ENCODE peak calls at places on chromosomes 2 and 18, in five cellular contexts. L is upper lobe of right lung, C is BJ, M is MM.1S, Q is BE2C. N is an unnamed sample.

GRCh38 chr2:57878573-57878910 is 168.1 kb upstream of the VRK2 start:
- DNase-seq in L (no peak), C (no peak), M (no peak), Q (no peak), N (no peak)

GRCh38 chr18:6057604-6058003 is 162.3 kb upstream of the TMEM200C start:
- DNase-seq in L (no peak), C (no peak), M (no peak), Q (no peak), N (no peak)

GRCh38 chr2:236600158-236600557 is 30.5 kb downstream of the ACKR3 start:
- DNase-seq in L (no peak), C (no peak), M (no peak), Q (no peak), N (no peak)

GRCh38 chr18:79577451-79578395 is 101.9 kb upstream of the CTDP1 start:
- DNase-seq in L (peak; percentile 70), C (no peak), M (no peak), Q (no peak), N (no peak)

GRCh38 chr2:238685327-238685709 is 162.6 kb upstream of the TWIST2 start:
- DNase-seq in L (no peak), C (no peak), M (no peak), Q (no peak), N (no peak)

GRCh38 chr2:112149194-112149593 is 11.0 kb downstream of the FBLN7 start:
- DNase-seq in L (peak; percentile 27), C (no peak), M (no peak), Q (no peak), N (no peak)

GRCh38 chr2:106789185-106789584 is 96.8 kb downstream of the ST6GAL2 start:
- DNase-seq in L (no peak), C (no peak), M (no peak), Q (peak; percentile 30), N (no peak)

GRCh38 chr18:74541703-74542555 is 7.6 kb downstream of the CNDP1 start:
- DNase-seq in L (no peak), C (no peak), M (peak; percentile 50), Q (no peak), N (no peak)

GRCh38 chr2:37414470-37414949 is 70.1 kb downstream of the QPCT start:
- DNase-seq in L (no peak), C (peak; percentile 31), M (peak; percentile 75), Q (no peak), N (peak; percentile 18)

GRCh38 chr18:48975221-48975816 is 24.6 kb upstream of the SMAD7 start:
- DNase-seq in L (peak; percentile 71), C (no peak), M (no peak), Q (no peak), N (no peak)

GRCh38 chr2:121832372-121832771 is 76.9 kb downstream of the TSN start:
- DNase-seq in L (no peak), C (no peak), M (no peak), Q (no peak), N (no peak)

GRCh38 chr2:146764301-146764700 is 1080.5 kb upstream of the ACVR2A start:
- DNase-seq in L (no peak), C (no peak), M (no peak), Q (no peak), N (no peak)

GRCh38 chr18:26386002-26386401 is 159.8 kb downstream of the TAF4B start:
- DNase-seq in L (no peak), C (peak; percentile 19), M (no peak), Q (peak; percentile 16), N (peak; percentile 50)

GRCh38 chr2:168336786-168337388 is 89.5 kb upstream of the STK39 start:
- DNase-seq in L (peak; percentile 76), C (no peak), M (peak; percentile 75), Q (peak; percentile 7), N (no peak)

GRCh38 chr2:232852676-232853075 is 17.4 kb upstream of the SNORC start:
- DNase-seq in L (no peak), C (no peak), M (no peak), Q (no peak), N (no peak)

GRCh38 chr2:164514491-164514890 is 106.8 kb downstream of the GRB14 start:
- DNase-seq in L (no peak), C (no peak), M (no peak), Q (no peak), N (no peak)

GRCh38 chr2:231710751-231711676 is 2.7 kb downstream of the PTMA start:
- DNase-seq in L (peak; percentile 79), C (no peak), M (peak; percentile 14), Q (peak; percentile 52), N (no peak)

GRCh38 chr2:151860613-151861146 is 32.5 kb upstream of the ARL5A start:
- DNase-seq in L (no peak), C (peak; percentile 19), M (no peak), Q (no peak), N (no peak)

GRCh38 chr2:71617266-71617665 is 163.9 kb downstream of the DYSF start:
- DNase-seq in L (no peak), C (no peak), M (no peak), Q (no peak), N (no peak)

GRCh38 chr2:190965580-190966222 is 48.3 kb downstream of the STAT1 start:
- DNase-seq in L (no peak), C (no peak), M (no peak), Q (no peak), N (no peak)

GRCh38 chr2:158184556-158185343 is 83.1 kb downstream of the UPP2 start:
- DNase-seq in L (no peak), C (no peak), M (no peak), Q (no peak), N (peak; percentile 36)

GRCh38 chr2:46492301-46492700 is 12.9 kb downstream of the TMEM247 start:
- DNase-seq in L (no peak), C (no peak), M (no peak), Q (no peak), N (no peak)

GRCh38 chr2:227903395-227903794 is 32.0 kb downstream of the DAW1 start:
- DNase-seq in L (no peak), C (no peak), M (no peak), Q (no peak), N (no peak)

GRCh38 chr2:118431188-118431562 is 342.9 kb downstream of the INSIG2 start:
- DNase-seq in L (no peak), C (no peak), M (no peak), Q (no peak), N (no peak)
- TF ChIP-seq CTCF in L (no peak), C (no peak), M (no peak), Q (no peak), N (peak; percentile 31)

DNA sequence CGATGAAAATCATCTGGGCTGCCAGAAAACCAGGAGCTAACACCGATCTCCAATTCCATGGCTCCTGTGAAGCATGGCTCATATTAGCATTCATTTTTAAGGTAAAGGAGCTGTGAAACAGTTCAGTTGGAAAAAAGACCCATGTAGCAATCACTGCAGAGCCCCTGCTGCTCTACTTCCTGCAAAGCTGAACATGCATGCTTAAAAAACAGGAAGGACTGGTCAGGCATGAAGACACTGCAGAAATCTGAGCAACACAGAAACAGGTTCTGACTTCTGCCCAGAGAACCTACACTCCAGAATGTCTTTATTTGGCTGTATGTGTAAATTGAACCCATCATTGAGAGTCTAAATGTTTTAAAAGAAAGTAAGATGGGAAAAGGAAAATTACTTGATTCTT is 950.6 kb downstream of the DCDC2C start:
- DNase-seq in L (no peak), C (no peak), M (no peak), Q (no peak), N (no peak)
- H3K4me3 ChIP-seq in L (no peak overlapping the region), C (no peak overlapping the region), M (no peak overlapping the region), Q (no peak overlapping the region), N (no peak overlapping the region)

DNA sequence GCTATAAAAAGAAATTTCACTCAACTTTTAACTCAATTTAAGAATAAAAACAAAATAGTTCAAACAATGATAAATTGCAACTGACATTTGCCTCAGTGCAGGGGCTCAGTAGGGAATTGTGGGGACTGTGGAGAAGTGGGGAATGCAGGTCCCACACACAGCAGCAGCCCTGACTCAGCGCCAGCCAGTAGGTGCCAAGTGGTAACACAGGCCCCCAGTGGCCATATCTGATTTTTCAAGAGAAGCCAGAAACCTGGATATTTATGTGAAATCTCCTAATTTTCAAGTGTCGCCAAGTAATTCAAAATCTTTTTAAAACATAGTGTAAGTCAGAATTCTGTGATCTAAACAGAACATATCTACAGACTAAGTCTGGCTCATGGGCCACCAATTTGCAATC is 186.3 kb downstream of the EN1 start:
- DNase-seq in L (no peak), C (no peak), M (no peak), Q (no peak), N (no peak)
- TF ChIP-seq CTCF in L (no peak), C (no peak), M (no peak), Q (no peak), N (peak; percentile 24)

GRCh38 chr2:199982444-199982843 is 27.1 kb downstream of the MAIP1 start:
- DNase-seq in L (no peak), C (no peak), M (no peak), Q (no peak), N (no peak)

GRCh38 chr2:199979398-199979797 is 24.0 kb downstream of the MAIP1 start:
- DNase-seq in L (no peak), C (no peak), M (no peak), Q (no peak), N (no peak)

GRCh38 chr2:199977984-199978415 is 22.6 kb downstream of the MAIP1 start:
- DNase-seq in L (no peak), C (no peak), M (peak; percentile 58), Q (no peak), N (no peak)

GRCh38 chr2:199983534-199983933 is 28.2 kb downstream of the MAIP1 start:
- DNase-seq in L (no peak), C (no peak), M (no peak), Q (no peak), N (no peak)

DNA sequence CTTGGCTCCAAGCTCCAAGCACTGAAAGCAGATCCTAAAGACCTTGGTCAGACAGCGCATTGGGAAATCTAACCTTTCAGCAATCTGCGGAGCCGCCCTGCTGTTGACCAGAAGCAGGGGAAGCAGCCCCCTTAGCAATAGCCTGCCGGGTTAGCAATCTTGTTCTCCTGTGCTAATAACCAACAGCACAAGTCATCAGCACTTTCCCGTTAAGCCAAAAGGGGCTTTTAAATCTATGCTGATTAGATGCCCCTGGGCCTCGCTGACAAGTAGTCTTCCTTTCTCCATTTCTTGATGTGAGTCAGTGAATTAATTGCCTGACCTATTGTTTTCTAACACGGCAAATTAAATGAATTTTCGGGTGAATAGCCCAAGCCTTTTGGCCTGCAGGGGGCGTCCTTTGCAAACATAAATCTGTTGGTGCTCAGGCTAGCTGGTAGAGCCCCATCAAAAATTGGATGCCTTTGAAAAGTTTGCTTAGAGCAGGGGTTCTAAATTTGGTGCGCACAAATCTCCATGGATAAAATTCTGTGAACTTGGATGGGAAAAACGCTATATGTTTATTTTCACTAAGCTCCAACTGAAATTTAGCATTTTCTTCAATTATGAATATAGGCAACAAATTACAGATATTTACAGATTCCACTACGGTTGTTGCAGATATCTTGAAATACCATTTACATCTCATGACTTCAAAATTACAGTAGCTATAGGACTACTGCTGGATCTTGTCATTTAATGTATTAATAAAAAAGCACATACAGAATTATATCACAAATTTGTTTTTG is 24.7 kb downstream of the MAIP1 start:
- DNase-seq in L (peak; percentile 86), C (no peak), M (peak; percentile 75), Q (peak; percentile 89), N (peak; percentile 39)
- H3K4me3 ChIP-seq in L (no peak overlapping the region), C (no peak overlapping the region), M (no peak overlapping the region), Q (peak overlapping the region; percentile 57), N (peak overlapping the region; percentile 8)

N was measured in retinal pigment epithelial cell.